ENCODE peak calls at places on chromosomes 16 and 17, in nine cellular contexts. S is HS-27A; I is GM23338; K is stimulated activated CD4-positive, alpha-beta T cell treated with anti-CD3 and anti-CD28 coated beads, Interleukin-2, amount 100 ng/mL, for 48 hours; Y is stimulated activated CD8-positive, alpha-beta memory T cell treated with anti-CD3 and anti-CD28 coated beads, Interleukin-7, amount 100 ng/mL, for 1 hour; G is GM04503; U is activated naive CD4-positive, alpha-beta T cell; F is lower leg skin; X is transverse colon. J is an unnamed sample.

GRCh38 chr17:4556996-4557395 is 1.8 kb upstream of the MYBBP1A start:
- DNase-seq in S (no peak), G (no peak), K (no peak), X (no peak), U (no peak), I (no peak), Y (no peak), F (no peak), J (no peak)

GRCh38 chr16:68774982-68775381 is 37.9 kb downstream of the CDH1 start:
- DNase-seq in Y (no peak), G (no peak), K (no peak), F (no peak), I (no peak), S (no peak), U (no peak), X (no peak), J (no peak)

GRCh38 chr16:11355862-11356261 is 10.6 kb downstream of the RMI2 start:
- DNase-seq in F (no peak), X (no peak), S (no peak), G (no peak), K (no peak), U (no peak), I (no peak), Y (no peak), J (no peak)

GRCh38 chr17:37714897-37715296 is 30.0 kb downstream of the HNF1B start:
- DNase-seq in G (no peak), I (no peak), S (no peak), K (no peak), Y (no peak), F (no peak), U (no peak), X (no peak), J (no peak)

GRCh38 chr17:1645207-1646171 is at the start of gene SCARF1:
- DNase-seq in K (no peak), Y (no peak), X (no peak), I (no peak), U (no peak), S (no peak), G (no peak), F (no peak), J (no peak)

GRCh38 chr16:72901012-72901411 is 146.9 kb downstream of the ZFHX3 start:
- DNase-seq in I (no peak), G (no peak), X (no peak), S (no peak), K (no peak), Y (no peak), U (no peak), F (no peak), J (no peak)

GRCh38 chr16:4612977-4613635 is 1.6 kb downstream of the UBALD1 start:
- DNase-seq in K (no peak), G (no peak), S (no peak), Y (no peak), X (no peak), U (no peak), F (no peak), I (peak; percentile 35), J (no peak)

GRCh38 chr17:77666881-77667395 is 291.6 kb upstream of the TNRC6C start:
- DNase-seq in Y (peak; percentile 25), X (peak; percentile 17), K (peak; percentile 49), U (peak; percentile 34), F (no peak), I (no peak), S (no peak), G (no peak), J (no peak)

GRCh38 chr17:4950075-4950756 is 703 bp upstream of the ENO3 start:
- DNase-seq in Y (no peak), K (no peak), U (no peak), G (no peak), I (peak; percentile 68), X (peak; percentile 75), S (no peak), F (peak; percentile 94), J (no peak)

GRCh38 chr17:50541916-50542688 is 4.9 kb upstream of the SPATA20 start:
- DNase-seq in X (peak; percentile 92), F (peak; percentile 97), K (peak; percentile 81), Y (peak; percentile 77), S (no peak), I (peak; percentile 94), U (peak; percentile 60), G (no peak), J (no peak)

GRCh38 chr17:64503821-64504768 is 2.0 kb downstream of the DDX5 start:
- DNase-seq in F (no peak), X (no peak), I (no peak), U (no peak), K (no peak), Y (no peak), G (no peak), S (no peak), J (no peak)

GRCh38 chr17:32102697-32103096 is 39.6 kb upstream of the RHOT1 start:
- DNase-seq in X (no peak), F (no peak), Y (no peak), I (no peak), U (no peak), S (no peak), G (peak; percentile 68), K (no peak), J (no peak)

GRCh38 chr17:79006001-79006400 is 3.6 kb downstream of the CANT1 start:
- DNase-seq in X (peak; percentile 35), G (no peak), F (peak; percentile 74), K (no peak), S (no peak), Y (no peak), I (no peak), U (no peak), J (no peak)